ENCODE peak calls at places on chromosome 18, in ten cellular contexts. J, T, Z, G, L, F, M, C, V and H are unnamed samples.

GRCh38 chr18:48730010-48730409 is 191.2 kb downstream of the CTIF start:
- DNase-seq in F (no peak), J (no peak), L (no peak), T (no peak), Z (no peak), G (no peak), C (no peak), V (no peak), M (no peak), H (no peak)

GRCh38 chr18:3710712-3711269 is 260.8 kb downstream of the TGIF1 start:
- DNase-seq in Z (no peak), V (no peak), T (no peak), L (peak), F (no peak), M (no peak), G (no peak), C (no peak), J (no peak), H (no peak)

GRCh38 chr18:79570266-79571201 is 109.1 kb upstream of the CTDP1 start:
- DNase-seq in Z (no peak), G (no peak), J (no peak), C (peak), F (peak), L (no peak), V (no peak), M (no peak), T (no peak), H (no peak)

GRCh38 chr18:43587538-43588153 is 310.4 kb upstream of the SYT4 start:
- DNase-seq in F (no peak), C (no peak), V (peak), Z (no peak), J (no peak), T (no peak), L (peak), G (no peak), M (no peak), H (no peak)

GRCh38 chr18:64273724-64274123 is 124.8 kb upstream of the LINC00305 start:
- DNase-seq in T (no peak), F (no peak), G (no peak), L (no peak), C (peak), M (no peak), J (no peak), V (no peak), Z (no peak), H (no peak)

GRCh38 chr18:69402219-69402989 is 1.7 kb downstream of the DOK6 start:
- DNase-seq in G (peak), M (no peak), L (no peak), C (peak), J (no peak), V (no peak), Z (no peak), T (no peak), F (no peak), H (no peak)

GRCh38 chr18:25234740-25235345 is 117.1 kb downstream of the ZNF521 start:
- DNase-seq in J (no peak), V (no peak), F (no peak), L (no peak), M (no peak), Z (no peak), C (no peak), G (no peak), T (no peak), H (no peak)

GRCh38 chr18:43161528-43161927 is 46.0 kb upstream of the RIT2 start:
- DNase-seq in G (no peak), L (no peak), T (no peak), Z (no peak), J (no peak), V (peak), M (no peak), F (no peak), C (no peak), H (no peak)

GRCh38 chr18:46536215-46536874 is 120.7 kb downstream of the LOXHD1 start:
- DNase-seq in G (no peak), J (no peak), T (no peak), M (no peak), Z (no peak), L (no peak), V (no peak), F (no peak), C (no peak), H (no peak)

GRCh38 chr18:27954226-27954625 is 222.7 kb downstream of the CDH2 start:
- DNase-seq in F (peak), L (no peak), T (no peak), C (no peak), Z (no peak), V (peak), G (no peak), M (no peak), J (no peak), H (no peak)

GRCh38 chr18:3624818-3625716 is 175.1 kb downstream of the TGIF1 start:
- DNase-seq in M (peak), G (no peak), L (no peak), Z (no peak), V (peak), T (peak), J (peak), C (no peak), F (no peak), H (peak)

GRCh38 chr18:11336241-11336640 is 186.9 kb upstream of the PIEZO2 start:
- DNase-seq in F (no peak), C (no peak), J (no peak), L (no peak), T (no peak), M (no peak), V (no peak), G (no peak), Z (no peak), H (no peak)

GRCh38 chr18:50190236-50190635 is 4.7 kb downstream of the MYO5B start:
- DNase-seq in L (no peak), C (no peak), Z (no peak), G (no peak), M (no peak), T (no peak), J (no peak), F (no peak), V (no peak), H (no peak)

GRCh38 chr18:55275042-55275897 is 312.7 kb downstream of the TCF4 start:
- DNase-seq in G (no peak), T (no peak), J (no peak), L (peak), F (no peak), Z (no peak), C (no peak), V (peak), M (peak), H (no peak)

GRCh38 chr18:34738173-34738894 is 28.2 kb downstream of the DTNA start:
- DNase-seq in T (no peak), V (peak), C (no peak), J (no peak), M (no peak), Z (no peak), G (no peak), F (no peak), L (no peak), H (no peak)

GRCh38 chr18:9184998-9185613 is 48.5 kb downstream of the ANKRD12 start:
- DNase-seq in J (no peak), M (no peak), Z (no peak), C (no peak), G (no peak), V (no peak), T (no peak), F (no peak), L (peak), H (no peak)

GRCh38 chr18:24270937-24271380 is 126.7 kb downstream of the OSBPL1A start:
- DNase-seq in L (no peak), C (no peak), V (peak), J (no peak), F (no peak), M (peak), G (no peak), T (no peak), Z (no peak), H (no peak)

GRCh38 chr18:79548621-79548985 is 131.0 kb upstream of the CTDP1 start:
- DNase-seq in Z (no peak), V (no peak), L (no peak), G (no peak), J (no peak), F (no peak), M (no peak), C (no peak), T (peak), H (no peak)

GRCh38 chr18:48940854-48941531 is 9.8 kb downstream of the SMAD7 start:
- DNase-seq in Z (no peak), J (peak), T (peak), M (no peak), L (no peak), C (no peak), V (no peak), G (no peak), F (no peak), H (peak)

GRCh38 chr18:21155443-21155842 is 43.8 kb upstream of the ROCK1 start:
- DNase-seq in M (no peak), J (no peak), T (no peak), V (no peak), F (no peak), Z (no peak), G (no peak), C (no peak), L (no peak), H (no peak)

GRCh38 chr18:61308795-61309393 is 24.3 kb upstream of the CDH20 start:
- DNase-seq in G (no peak), T (no peak), L (no peak), V (no peak), J (no peak), M (no peak), F (no peak), Z (no peak), C (no peak), H (no peak)

GRCh38 chr18:69648486-69648885 is 247.8 kb downstream of the DOK6 start:
- DNase-seq in V (no peak), G (no peak), C (no peak), T (no peak), J (no peak), Z (no peak), F (no peak), L (no peak), M (no peak), H (no peak)

GRCh38 chr18:23135679-23136325 is 517 bp downstream of the CABLES1 start:
- DNase-seq in Z (peak), V (no peak), J (no peak), M (no peak), L (no peak), C (no peak), T (peak), G (peak), F (peak), H (no peak)

GRCh38 chr18:27871731-27872130 is 305.2 kb downstream of the CDH2 start:
- DNase-seq in C (no peak), L (no peak), Z (no peak), F (no peak), T (no peak), J (no peak), G (no peak), M (no peak), V (no peak), H (no peak)

GRCh38 chr18:56019156-56019555 is 431.2 kb upstream of the TCF4 start:
- DNase-seq in J (no peak), T (no peak), F (no peak), L (no peak), C (no peak), V (no peak), Z (no peak), G (no peak), M (no peak), H (no peak)

GRCh38 chr18:32259553-32259952 is 69.7 kb downstream of the MEP1B start:
- DNase-seq in G (no peak), M (no peak), T (no peak), Z (no peak), F (no peak), V (no peak), J (no peak), C (no peak), L (no peak), H (no peak)

GRCh38 chr18:21505231-21505630 is 95.3 kb downstream of the ESCO1 start:
- DNase-seq in V (no peak), C (no peak), J (no peak), G (no peak), M (no peak), Z (no peak), F (no peak), L (no peak), T (no peak), H (no peak)

GRCh38 chr18:43380098-43380672 is 102.9 kb upstream of the SYT4 start:
- DNase-seq in F (no peak), T (no peak), L (no peak), M (no peak), V (no peak), C (no peak), J (no peak), Z (no peak), G (no peak), H (no peak)

GRCh38 chr18:26089247-26090129 is 925 bp downstream of the SS18 start:
- DNase-seq in Z (no peak), V (no peak), F (no peak), M (no peak), G (peak), T (no peak), C (peak), L (peak), J (no peak), H (no peak)

GRCh38 chr18:45962461-45962860 is 4.7 kb downstream of the EPG5 start:
- DNase-seq in F (no peak), T (no peak), J (no peak), M (no peak), V (peak), Z (no peak), C (no peak), L (peak), G (no peak), H (no peak)

GRCh38 chr18:68763082-68763481 is 34.8 kb upstream of the CCDC102B start:
- DNase-seq in V (peak), C (no peak), Z (no peak), T (no peak), M (no peak), G (no peak), L (no peak), J (no peak), F (no peak), H (no peak)

GRCh38 chr18:71899707-71900483 is 644.2 kb downstream of the CBLN2 start:
- DNase-seq in J (no peak), G (no peak), F (no peak), V (no peak), M (no peak), L (no peak), T (no peak), Z (no peak), C (no peak), H (no peak)

GRCh38 chr18:22210331-22210754 is 41.0 kb downstream of the GATA6 start:
- DNase-seq in C (no peak), J (no peak), T (no peak), V (no peak), M (no peak), F (no peak), L (no peak), G (no peak), Z (no peak), H (no peak)

GRCh38 chr18:75041586-75041985 is 167.4 kb downstream of the PTGR3 start:
- DNase-seq in L (peak), Z (no peak), J (no peak), C (no peak), G (no peak), T (no peak), M (no peak), F (no peak), V (no peak), H (no peak)